ENCODE peak calls at places on chromosomes 11 and 22, in nine cellular contexts. F is stimulated activated CD4-positive, alpha-beta T cell treated with anti-CD3 and anti-CD28 coated beads, Interleukin-12 subunit alpha, Interleukin-12 subunit beta, amount 100 ng/mL, for 48 hours; T is gastrocnemius medialis; M is CD8-positive, alpha-beta memory T cell; C is HT1080; N is lung; D is smooth muscle cell of the brain vasculature; I is iPS DF 6.9; A is left lung. G is an unnamed sample.
A peak's percentile ranks its signal among the peaks of the same experiment; 100 is the strongest.

GRCh38 chr22:30191049-30191701 is 55.4 kb downstream of the LIF start:
- DNase-seq in I (no peak), M (no peak), T (no peak), N (no peak), D (no peak), C (no peak), F (no peak), A (no peak), G (no peak)

GRCh38 chr11:111454561-111455192 is 57.5 kb downstream of the BTG4 start:
- DNase-seq in M (no peak), N (no peak), I (no peak), T (no peak), F (peak; percentile 53), C (peak; percentile 39), D (peak; percentile 24), A (no peak), G (no peak)

GRCh38 chr11:36509265-36509664 is 807 bp downstream of the TRAF6 start:
- DNase-seq in F (peak; percentile 5), C (no peak), A (no peak), D (no peak), I (no peak), M (no peak), T (peak; percentile 16), N (no peak), G (peak; percentile 5)

GRCh38 chr11:45336136-45336535 is 50.0 kb upstream of the SYT13 start:
- DNase-seq in C (no peak), I (no peak), T (no peak), D (no peak), F (no peak), M (no peak), N (no peak), A (no peak), G (no peak)

GRCh38 chr22:38144025-38144405 is 33.5 kb upstream of the BAIAP2L2 start:
- DNase-seq in F (no peak), M (no peak), I (no peak), D (no peak), N (no peak), A (no peak), T (peak; percentile 10), C (peak; percentile 38), G (no peak)

GRCh38 chr11:31855466-31855865 is 44.3 kb upstream of the PAX6 start:
- DNase-seq in I (no peak), D (no peak), M (no peak), A (no peak), N (no peak), F (no peak), C (no peak), T (no peak), G (no peak)

GRCh38 chr11:111598546-111598945 is 3.7 kb upstream of the SIK2 start:
- DNase-seq in M (no peak), F (no peak), I (no peak), C (no peak), D (no peak), N (no peak), T (no peak), A (no peak), G (no peak)

GRCh38 chr22:40241200-40241763 is 63.6 kb downstream of the TNRC6B start:
- DNase-seq in M (peak; percentile 55), T (no peak), F (no peak), I (no peak), D (no peak), C (no peak), A (no peak), N (no peak), G (peak; percentile 13)

GRCh38 chr11:122852071-122852831 is 14.0 kb downstream of the CRTAM start:
- DNase-seq in C (peak; percentile 52), I (no peak), M (peak; percentile 64), N (no peak), A (no peak), T (no peak), F (peak; percentile 17), D (no peak), G (no peak)

GRCh38 chr11:73226297-73227006 is 8.4 kb downstream of the P2RY2 start:
- DNase-seq in F (no peak), N (no peak), C (no peak), D (no peak), A (no peak), I (no peak), T (peak; percentile 7), M (no peak), G (no peak)